ENCODE peak calls at places on chromosomes 13 and 19, in four cellular contexts. One of them, this sample, is unnamed.
A peak's percentile ranks its signal among the peaks of the same experiment; 100 is the strongest.

GRCh38 chr19:47176071-47176626 is 45.5 kb downstream of the SAE1 start:
- DNase-seq in cardiac muscle cell: no peak
- DNase-seq in astrocyte: peak; percentile 87
- DNase-seq in H9: no peak
- DNase-seq in this sample: no peak

GRCh38 chr19:44904426-44904994 is 1.1 kb upstream of the APOE start:
- DNase-seq in cardiac muscle cell: no peak
- DNase-seq in astrocyte: no peak
- DNase-seq in H9: peak; percentile 68
- DNase-seq in this sample: no peak

GRCh38 chr19:1295169-1296012 is 9.7 kb downstream of the EFNA2 start:
- DNase-seq in cardiac muscle cell: peak; percentile 36
- DNase-seq in astrocyte: no peak
- DNase-seq in H9: peak; percentile 64
- DNase-seq in this sample: no peak

GRCh38 chr19:31882709-31883108 is 462.7 kb upstream of the ZNF507 start:
- DNase-seq in cardiac muscle cell: no peak
- DNase-seq in astrocyte: no peak
- DNase-seq in H9: no peak
- DNase-seq in this sample: no peak

GRCh38 chr19:46023311-46023779 is 492 bp upstream of the PGLYRP1 start:
- DNase-seq in cardiac muscle cell: no peak
- DNase-seq in astrocyte: no peak
- DNase-seq in H9: no peak
- DNase-seq in this sample: no peak

GRCh38 chr13:66627512-66627911 is 602.6 kb downstream of the PCDH9 start:
- DNase-seq in cardiac muscle cell: no peak
- DNase-seq in astrocyte: no peak
- DNase-seq in H9: no peak
- DNase-seq in this sample: no peak

GRCh38 chr13:46136688-46137087 is 31.9 kb upstream of the CPB2 start:
- DNase-seq in cardiac muscle cell: no peak
- DNase-seq in astrocyte: no peak
- DNase-seq in H9: no peak
- DNase-seq in this sample: no peak

GRCh38 chr13:34416833-34417425 is 525.1 kb upstream of the NBEA start:
- DNase-seq in cardiac muscle cell: no peak
- DNase-seq in astrocyte: peak; percentile 83
- DNase-seq in H9: no peak
- DNase-seq in this sample: peak; percentile 83

GRCh38 chr19:44202470-44202869 is 9.9 kb upstream of the ZNF227 start:
- DNase-seq in cardiac muscle cell: no peak
- DNase-seq in astrocyte: peak; percentile 2
- DNase-seq in H9: no peak
- DNase-seq in this sample: no peak

GRCh38 chr19:19343762-19344161 is 23.1 kb downstream of the MAU2 start:
- DNase-seq in cardiac muscle cell: no peak
- DNase-seq in astrocyte: no peak
- DNase-seq in H9: no peak
- DNase-seq in this sample: no peak

GRCh38 chr13:26831336-26831908 is 70.8 kb upstream of the GPR12 start:
- DNase-seq in cardiac muscle cell: no peak
- DNase-seq in astrocyte: no peak
- DNase-seq in H9: no peak
- DNase-seq in this sample: no peak

GRCh38 chr13:59545007-59545406 is 618.7 kb downstream of the DIAPH3 start:
- DNase-seq in cardiac muscle cell: no peak
- DNase-seq in astrocyte: no peak
- DNase-seq in H9: no peak
- DNase-seq in this sample: no peak

GRCh38 chr19:49017041-49017665 is at the start of gene LHB:
- DNase-seq in cardiac muscle cell: no peak
- DNase-seq in astrocyte: no peak
- DNase-seq in H9: peak; percentile 61
- DNase-seq in this sample: no peak

GRCh38 chr13:53250272-53250875 is 221.8 kb downstream of the OLFM4 start:
- DNase-seq in cardiac muscle cell: peak; percentile 86
- DNase-seq in astrocyte: peak; percentile 56
- DNase-seq in H9: no peak
- DNase-seq in this sample: no peak

GRCh38 chr19:45275370-45275971 is 24.4 kb downstream of the MARK4 start:
- DNase-seq in cardiac muscle cell: no peak
- DNase-seq in astrocyte: no peak
- DNase-seq in H9: no peak
- DNase-seq in this sample: no peak

GRCh38 chr19:31377736-31378135 is 28.5 kb upstream of the TSHZ3 start:
- DNase-seq in cardiac muscle cell: no peak
- DNase-seq in astrocyte: no peak
- DNase-seq in H9: no peak
- DNase-seq in this sample: no peak

GRCh38 chr13:106432636-106433035 is 102.8 kb downstream of the EFNB2 start:
- DNase-seq in cardiac muscle cell: no peak
- DNase-seq in astrocyte: peak; percentile 21
- DNase-seq in H9: no peak
- DNase-seq in this sample: no peak

GRCh38 chr19:46737275-46737654 is 8.6 kb upstream of the FKRP start:
- DNase-seq in cardiac muscle cell: no peak
- DNase-seq in astrocyte: no peak
- DNase-seq in H9: no peak
- DNase-seq in this sample: no peak

GRCh38 chr13:47215741-47216140 is 318.9 kb upstream of the HTR2A start:
- DNase-seq in cardiac muscle cell: no peak
- DNase-seq in astrocyte: peak; percentile 94
- DNase-seq in H9: no peak
- DNase-seq in this sample: peak; percentile 73

GRCh38 chr13:37899753-37900152 is 30.2 kb upstream of the TRPC4 start:
- DNase-seq in cardiac muscle cell: no peak
- DNase-seq in astrocyte: no peak
- DNase-seq in H9: no peak
- DNase-seq in this sample: peak; percentile 2

GRCh38 chr19:17172624-17173345 is 42.4 kb upstream of the USE1 start:
- DNase-seq in cardiac muscle cell: no peak
- DNase-seq in astrocyte: no peak
- DNase-seq in H9: no peak
- DNase-seq in this sample: no peak

GRCh38 chr13:93517658-93518057 is 291.1 kb downstream of the GPC6 start:
- DNase-seq in cardiac muscle cell: no peak
- DNase-seq in astrocyte: no peak
- DNase-seq in H9: no peak
- DNase-seq in this sample: no peak

GRCh38 chr19:48361912-48362311 is 1.8 kb downstream of the TMEM143 start:
- DNase-seq in cardiac muscle cell: no peak
- DNase-seq in astrocyte: no peak
- DNase-seq in H9: no peak
- DNase-seq in this sample: no peak

GRCh38 chr19:36141039-36141914 is 1.4 kb downstream of the CAPNS1 start:
- DNase-seq in cardiac muscle cell: peak; percentile 91
- DNase-seq in astrocyte: peak; percentile 53
- DNase-seq in H9: peak; percentile 98
- DNase-seq in this sample: peak; percentile 75

GRCh38 chr19:56838930-56839664 is 1.4 kb downstream of the PEG3 start:
- DNase-seq in cardiac muscle cell: no peak
- DNase-seq in astrocyte: peak; percentile 12
- DNase-seq in H9: no peak
- DNase-seq in this sample: no peak

GRCh38 chr13:21673592-21674270 is 2.9 kb downstream of the FGF9 start:
- DNase-seq in cardiac muscle cell: peak; percentile 84
- DNase-seq in astrocyte: no peak
- DNase-seq in H9: peak; percentile 71
- DNase-seq in this sample: peak; percentile 53

GRCh38 chr13:100440756-100441421 is 147.7 kb downstream of the GGACT start:
- DNase-seq in cardiac muscle cell: no peak
- DNase-seq in astrocyte: peak; percentile 68
- DNase-seq in H9: no peak
- DNase-seq in this sample: no peak

GRCh38 chr13:43058318-43058674 is 34.9 kb downstream of the DNAJC15 start:
- DNase-seq in cardiac muscle cell: no peak
- DNase-seq in astrocyte: peak; percentile 59
- DNase-seq in H9: peak; percentile 45
- DNase-seq in this sample: peak; percentile 75

GRCh38 chr13:113726961-113727411 is 32.0 kb upstream of the TMEM255B start:
- DNase-seq in cardiac muscle cell: no peak
- DNase-seq in astrocyte: peak; percentile 57
- DNase-seq in H9: no peak
- DNase-seq in this sample: peak; percentile 76

GRCh38 chr13:27264181-27264580 is 6.4 kb upstream of the RASL11A start:
- DNase-seq in cardiac muscle cell: peak; percentile 30
- DNase-seq in astrocyte: peak; percentile 65
- DNase-seq in H9: no peak
- DNase-seq in this sample: no peak

GRCh38 chr19:44905437-44906160 is at the start of gene APOE:
- DNase-seq in cardiac muscle cell: peak; percentile 71
- DNase-seq in astrocyte: no peak
- DNase-seq in H9: peak; percentile 91
- DNase-seq in this sample: no peak

GRCh38 chr19:45008554-45008953 is 7.3 kb downstream of the RELB start:
- DNase-seq in cardiac muscle cell: no peak
- DNase-seq in astrocyte: no peak
- DNase-seq in H9: peak; percentile 46
- DNase-seq in this sample: no peak

GRCh38 chr13:53242015-53242414 is 213.4 kb downstream of the OLFM4 start:
- DNase-seq in cardiac muscle cell: no peak
- DNase-seq in astrocyte: no peak
- DNase-seq in H9: no peak
- DNase-seq in this sample: no peak

GRCh38 chr13:97113231-97114001 is 108.7 kb upstream of the MBNL2 start:
- DNase-seq in cardiac muscle cell: no peak
- DNase-seq in astrocyte: no peak
- DNase-seq in H9: no peak
- DNase-seq in this sample: no peak

GRCh38 chr19:15501596-15501995 is 6.7 kb upstream of the CYP4F22 start:
- DNase-seq in cardiac muscle cell: no peak
- DNase-seq in astrocyte: no peak
- DNase-seq in H9: no peak
- DNase-seq in this sample: no peak

GRCh38 chr13:51230473-51231105 is 8.4 kb downstream of the FAM124A start:
- DNase-seq in cardiac muscle cell: peak; percentile 38
- DNase-seq in astrocyte: peak; percentile 4
- DNase-seq in H9: peak; percentile 18
- DNase-seq in this sample: peak; percentile 52

GRCh38 chr13:91450913-91451312 is 52.5 kb downstream of the GPC5 start:
- DNase-seq in cardiac muscle cell: no peak
- DNase-seq in astrocyte: no peak
- DNase-seq in H9: no peak
- DNase-seq in this sample: no peak

GRCh38 chr19:50933640-50934039 is 19.2 kb downstream of the KLK5 start:
- DNase-seq in cardiac muscle cell: no peak
- DNase-seq in astrocyte: peak; percentile 6
- DNase-seq in H9: no peak
- DNase-seq in this sample: peak; percentile 48

GRCh38 chr13:28392896-28393295 is 102.0 kb downstream of the FLT1 start:
- DNase-seq in cardiac muscle cell: no peak
- DNase-seq in astrocyte: no peak
- DNase-seq in H9: no peak
- DNase-seq in this sample: no peak

GRCh38 chr19:53945998-53946397 is 16.7 kb upstream of the CACNG8 start:
- DNase-seq in cardiac muscle cell: no peak
- DNase-seq in astrocyte: no peak
- DNase-seq in H9: no peak
- DNase-seq in this sample: no peak
- H3K27me3 ChIP-seq in cardiac muscle cell: peaks cover 38% of the 10 kb centered on the region
- H3K27me3 ChIP-seq in astrocyte: peaks cover 12% of the 10 kb centered on the region
- H3K27me3 ChIP-seq in H9: no peaks in the 10 kb centered on the region
- H3K27me3 ChIP-seq in this sample: peaks cover 10% of the 10 kb centered on the region

DNA sequence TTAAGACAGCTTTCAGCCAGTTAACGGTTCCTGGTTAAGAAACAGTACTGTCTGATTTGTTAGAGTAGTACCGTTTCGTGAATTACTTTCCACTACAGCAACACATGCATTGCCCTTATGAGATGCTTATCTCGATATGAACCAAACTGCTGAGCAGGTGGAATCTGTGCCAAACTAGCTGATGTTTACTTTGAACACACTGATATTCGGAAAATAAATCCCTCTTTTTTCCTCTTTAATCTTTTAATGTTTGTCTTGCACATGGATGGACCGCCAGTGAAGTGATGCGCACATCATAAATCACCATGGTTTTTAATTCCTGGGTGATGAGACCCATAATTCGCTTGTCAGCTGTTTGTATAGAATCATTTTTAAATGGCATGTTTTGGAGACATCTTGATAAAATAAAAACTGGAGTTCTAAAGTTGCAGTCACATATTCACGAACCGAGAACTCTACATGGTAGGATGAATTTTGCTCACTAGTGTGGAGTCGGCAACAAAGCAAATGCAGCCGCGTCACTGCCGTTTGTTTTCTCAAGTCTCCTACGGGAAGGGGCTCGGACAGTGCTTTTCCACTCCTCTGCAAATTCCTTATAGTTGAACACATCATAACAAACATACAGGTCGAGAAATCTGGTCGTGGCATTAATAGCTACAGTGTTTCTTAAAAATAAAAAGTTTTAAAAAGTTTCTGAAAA is 1.1 kb downstream of the GJA3 start:
- DNase-seq in cardiac muscle cell: peak; percentile 65
- DNase-seq in astrocyte: peak; percentile 40
- DNase-seq in H9: no peak
- DNase-seq in this sample: no peak
- H3K27me3 ChIP-seq in cardiac muscle cell: peaks cover 3% of the 10 kb centered on the region
- H3K27me3 ChIP-seq in astrocyte: peaks cover 42% of the 10 kb centered on the region
- H3K27me3 ChIP-seq in H9: peaks cover 24% of the 10 kb centered on the region
- H3K27me3 ChIP-seq in this sample: no peaks in the 10 kb centered on the region

GRCh38 chr19:5497297-5497696 is 42.1 kb downstream of the ZNRF4 start:
- DNase-seq in cardiac muscle cell: no peak
- DNase-seq in astrocyte: no peak
- DNase-seq in H9: no peak
- DNase-seq in this sample: no peak
- H3K27me3 ChIP-seq in cardiac muscle cell: peaks cover 17% of the 10 kb centered on the region
- H3K27me3 ChIP-seq in astrocyte: peaks cover 25% of the 10 kb centered on the region
- H3K27me3 ChIP-seq in H9: peaks cover 40% of the 10 kb centered on the region
- H3K27me3 ChIP-seq in this sample: no peaks in the 10 kb centered on the region

GRCh38 chr19:41918095-41918494 is 10.2 kb downstream of the ERFL start:
- DNase-seq in cardiac muscle cell: no peak
- DNase-seq in astrocyte: no peak
- DNase-seq in H9: no peak
- DNase-seq in this sample: no peak
- H3K27me3 ChIP-seq in cardiac muscle cell: peaks cover 100% of the 10 kb centered on the region
- H3K27me3 ChIP-seq in astrocyte: peaks cover 87% of the 10 kb centered on the region
- H3K27me3 ChIP-seq in H9: peaks cover 93% of the 10 kb centered on the region
- H3K27me3 ChIP-seq in this sample: peaks cover 43% of the 10 kb centered on the region

DNA sequence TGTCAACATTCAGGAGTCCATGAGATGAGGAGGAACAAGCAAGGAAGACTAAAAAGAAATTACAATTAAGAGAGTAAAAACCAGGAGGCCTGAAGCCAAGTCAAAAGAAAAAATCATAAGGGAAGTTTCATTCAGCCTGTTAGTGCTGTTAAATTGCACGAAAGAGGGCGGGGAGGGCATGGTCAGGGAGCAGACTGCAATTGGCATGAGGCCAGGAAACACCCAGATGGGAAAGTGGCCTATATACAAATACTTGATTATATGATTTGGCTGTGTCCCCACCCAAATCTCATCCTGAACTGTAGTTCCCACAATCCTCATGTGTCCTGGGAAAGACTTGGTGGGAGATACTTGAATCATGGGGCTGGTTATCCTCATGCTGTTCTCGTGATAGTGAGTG is 43.9 kb downstream of the TNFSF13B start:
- DNase-seq in cardiac muscle cell: no peak
- DNase-seq in astrocyte: no peak
- DNase-seq in H9: no peak
- DNase-seq in this sample: no peak
- H3K27me3 ChIP-seq in cardiac muscle cell: no peaks in the 10 kb centered on the region
- H3K27me3 ChIP-seq in astrocyte: no peaks in the 10 kb centered on the region
- H3K27me3 ChIP-seq in H9: no peaks in the 10 kb centered on the region
- H3K27me3 ChIP-seq in this sample: no peaks in the 10 kb centered on the region

GRCh38 chr19:3365093-3365446 is 1.3 kb upstream of the NFIC start:
- DNase-seq in cardiac muscle cell: no peak
- DNase-seq in astrocyte: no peak
- DNase-seq in H9: no peak
- DNase-seq in this sample: no peak
- H3K27me3 ChIP-seq in cardiac muscle cell: peaks cover 80% of the 10 kb centered on the region
- H3K27me3 ChIP-seq in astrocyte: no peaks in the 10 kb centered on the region
- H3K27me3 ChIP-seq in H9: peaks cover 89% of the 10 kb centered on the region
- H3K27me3 ChIP-seq in this sample: no peaks in the 10 kb centered on the region